ENCODE peak calls at places on chromosomes 1 and 21, in seven cellular contexts. O is uterus, I is thyroid gland, T is cardiac muscle cell, E is IMR-90, W is heart left ventricle, G is mammary epithelial cell. M is an unnamed sample.

GRCh38 chr1:55725378-55725777 is 510.2 kb upstream of the USP24 start:
- DNase-seq in O (no peak), I (no peak), T (no peak), E (peak; percentile 64), W (no peak), G (peak; percentile 44), M (no peak)

GRCh38 chr1:47351305-47351704 is 17.7 kb downstream of the CMPK1 start:
- DNase-seq in O (no peak), I (no peak), T (no peak), E (peak; percentile 76), W (no peak), G (peak; percentile 52), M (no peak)

GRCh38 chr1:15353839-15354579 is 55.7 kb upstream of the EFHD2 start:
- DNase-seq in O (no peak), I (no peak), T (peak; percentile 31), E (peak; percentile 38), W (no peak), G (no peak), M (no peak)

GRCh38 chr1:202694354-202694753 is 15.9 kb downstream of the SYT2 start:
- DNase-seq in O (no peak), I (no peak), T (no peak), E (no peak), W (no peak), G (no peak), M (no peak)

GRCh38 chr1:37393173-37393572 is 81.2 kb upstream of the ZC3H12A start:
- DNase-seq in O (no peak), I (no peak), T (no peak), E (no peak), W (no peak), G (no peak), M (no peak)

GRCh38 chr1:215487466-215487865 is 79.6 kb upstream of the KCTD3 start:
- DNase-seq in O (no peak), I (no peak), T (no peak), E (no peak), W (no peak), G (no peak), M (no peak)

GRCh38 chr1:240712014-240712731 is 100.2 kb upstream of the GREM2 start:
- DNase-seq in O (no peak), I (no peak), T (no peak), E (peak; percentile 81), W (no peak), G (no peak), M (no peak)

GRCh38 chr21:38839370-38839681 is 33.6 kb downstream of the ETS2 start:
- DNase-seq in O (no peak), I (no peak), T (no peak), E (no peak), W (no peak), G (no peak), M (no peak)

GRCh38 chr1:180841460-180841859 is 71.2 kb upstream of the KIAA1614 start:
- DNase-seq in O (no peak), I (no peak), T (no peak), E (no peak), W (no peak), G (no peak), M (no peak)

GRCh38 chr21:35976481-35976880 is 83.8 kb downstream of the SETD4 start:
- DNase-seq in O (no peak), I (no peak), T (no peak), E (no peak), W (no peak), G (no peak), M (no peak)

GRCh38 chr1:245576323-245576722 is 421.5 kb downstream of the KIF26B start:
- DNase-seq in O (no peak), I (no peak), T (no peak), E (no peak), W (no peak), G (no peak), M (no peak)

GRCh38 chr1:95084317-95085176 is 11.8 kb upstream of the ALG14 start:
- DNase-seq in O (no peak), I (peak; percentile 30), T (peak; percentile 45), E (peak; percentile 21), W (no peak), G (no peak), M (no peak)

GRCh38 chr1:185971688-185972087 is 237.5 kb downstream of the HMCN1 start:
- DNase-seq in O (no peak), I (no peak), T (no peak), E (peak; percentile 86), W (no peak), G (peak; percentile 63), M (no peak)

GRCh38 chr1:230099435-230099834 is 32.4 kb downstream of the GALNT2 start:
- DNase-seq in O (peak; percentile 2), I (no peak), T (no peak), E (no peak), W (no peak), G (no peak), M (no peak)

GRCh38 chr1:73781257-73781656 is 416.7 kb downstream of the LRRIQ3 start:
- DNase-seq in O (no peak), I (no peak), T (no peak), E (no peak), W (no peak), G (peak; percentile 35), M (no peak)

GRCh38 chr1:40857737-40858136 is 4.4 kb downstream of the CITED4 start:
- DNase-seq in O (no peak), I (peak; percentile 79), T (no peak), E (no peak), W (no peak), G (no peak), M (no peak)

GRCh38 chr1:204826970-204827369 is 43.7 kb upstream of the NFASC start:
- DNase-seq in O (no peak), I (no peak), T (peak; percentile 62), E (no peak), W (no peak), G (no peak), M (no peak)
- TF ChIP-seq CTCF in O (no peak), I (no peak), T (no peak), E (no peak), W (no peak), G (peak; percentile 25), M (no peak)

DNA sequence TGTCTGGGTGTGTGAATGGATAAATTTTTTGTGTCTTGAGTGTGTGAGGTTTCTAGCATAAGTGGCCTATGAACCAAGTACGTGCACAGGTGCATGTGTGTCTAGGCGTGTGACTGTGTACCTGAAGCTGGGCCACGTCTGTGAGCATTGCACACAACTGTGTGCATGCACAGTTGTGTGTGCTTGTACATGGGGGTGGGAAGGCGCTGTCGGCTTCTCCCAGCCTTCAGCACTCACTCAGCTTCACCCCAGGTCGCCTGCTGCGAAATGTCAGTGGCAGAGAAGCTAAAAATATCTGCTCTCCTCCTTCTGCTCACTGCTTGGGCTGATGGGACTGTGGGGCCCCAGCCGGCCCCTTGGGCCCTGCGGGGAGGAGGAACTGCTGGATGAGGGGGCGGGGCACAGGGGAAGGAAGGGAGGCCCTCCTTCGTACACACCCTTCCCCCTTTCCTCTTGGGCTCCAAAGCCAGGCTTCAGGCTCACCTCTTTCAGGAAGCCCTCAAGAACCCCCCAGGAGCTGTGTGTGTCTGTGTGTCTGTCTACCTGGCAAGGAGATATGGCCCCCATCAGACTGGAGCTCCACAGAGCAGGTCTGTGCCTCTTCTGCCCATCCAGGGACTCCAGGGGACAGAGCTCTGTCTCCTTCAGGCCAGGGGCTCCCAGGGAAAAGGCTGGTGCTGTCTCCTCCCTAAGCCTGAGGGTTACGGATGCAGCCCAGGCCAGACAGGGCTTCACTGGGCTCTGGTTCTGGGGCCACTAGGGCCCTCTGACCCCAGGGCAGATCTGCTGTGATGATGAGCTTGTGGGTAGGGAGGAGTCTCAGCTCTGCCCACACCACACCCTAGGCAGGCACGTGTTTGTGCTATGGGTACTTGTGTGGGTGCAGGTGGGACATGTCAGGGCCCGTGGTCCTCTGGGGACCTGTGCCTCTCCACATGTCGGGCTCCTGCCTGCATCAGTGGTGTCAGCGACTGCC is 35.6 kb upstream of the WASF2 start:
- DNase-seq in O (peak; percentile 86), I (peak; percentile 54), T (peak; percentile 96), E (peak; percentile 53), W (peak; percentile 91), G (peak; percentile 69), M (no peak)
- H3K4me1 ChIP-seq in O (peaks cover 5% of the 10 kb centered on the region), I (peaks cover 73% of the 10 kb centered on the region), T (peaks cover 68% of the 10 kb centered on the region), E (peaks cover 42% of the 10 kb centered on the region), W (peaks cover 76% of the 10 kb centered on the region), G (peaks cover 88% of the 10 kb centered on the region), M (peaks cover 29% of the 10 kb centered on the region)

GRCh38 chr1:26521669-26522030 is 7.9 kb upstream of the RPS6KA1 start:
- DNase-seq in O (no peak), I (peak; percentile 73), T (no peak), E (no peak), W (no peak), G (no peak), M (no peak)

GRCh38 chr1:26522073-26522472 is 7.5 kb upstream of the RPS6KA1 start:
- DNase-seq in O (no peak), I (no peak), T (no peak), E (no peak), W (no peak), G (no peak), M (no peak)

GRCh38 chr1:26516987-26517765 is 12.4 kb upstream of the RPS6KA1 start:
- DNase-seq in O (no peak), I (no peak), T (no peak), E (no peak), W (no peak), G (no peak), M (no peak)

GRCh38 chr1:26517766-26518049 is 11.9 kb upstream of the RPS6KA1 start:
- DNase-seq in O (no peak), I (no peak), T (no peak), E (no peak), W (no peak), G (no peak), M (no peak)

GRCh38 chr1:26520339-26520738 is 9.2 kb upstream of the RPS6KA1 start:
- DNase-seq in O (no peak), I (peak; percentile 30), T (no peak), E (no peak), W (no peak), G (no peak), M (no peak)
- TF ChIP-seq CTCF in O (no peak), I (no peak), T (no peak), E (no peak), W (no peak), G (no peak), M (no peak)

GRCh38 chr1:223618680-223619079 is 46.8 kb downstream of the CAPN8 start:
- DNase-seq in O (no peak), I (no peak), T (no peak), E (no peak), W (no peak), G (no peak), M (no peak)

GRCh38 chr1:223621312-223621734 is 44.2 kb downstream of the CAPN8 start:
- DNase-seq in O (no peak), I (no peak), T (no peak), E (no peak), W (no peak), G (no peak), M (no peak)

GRCh38 chr1:223620297-223620900 is 45.1 kb downstream of the CAPN8 start:
- DNase-seq in O (no peak), I (no peak), T (no peak), E (no peak), W (no peak), G (no peak), M (no peak)

GRCh38 chr1:223622132-223622842 is 43.2 kb downstream of the CAPN8 start:
- DNase-seq in O (no peak), I (no peak), T (no peak), E (no peak), W (no peak), G (no peak), M (no peak)

DNA sequence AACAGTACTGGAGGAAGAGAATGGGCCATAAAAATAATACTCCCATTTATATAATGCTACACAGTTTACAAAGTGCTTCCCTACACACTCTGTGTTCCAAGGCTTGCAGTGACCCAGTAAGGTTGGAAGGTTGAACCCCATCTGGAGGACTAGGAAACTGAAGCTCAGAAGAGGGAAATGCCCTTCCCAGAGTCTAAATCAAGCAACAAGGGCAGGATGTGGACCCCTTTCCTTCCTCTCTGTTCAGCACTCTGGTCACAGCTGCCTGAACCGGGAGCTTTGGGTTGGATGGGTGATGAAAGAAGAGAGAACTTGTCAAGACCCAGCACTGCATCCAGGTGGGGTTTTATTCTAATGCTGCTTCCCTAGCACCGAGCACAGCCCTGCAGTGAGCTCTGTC is 47.8 kb downstream of the CAPN8 start:
- DNase-seq in O (no peak), I (no peak), T (no peak), E (no peak), W (no peak), G (no peak), M (no peak)
- H3K4me1 ChIP-seq in O (no peaks in the 10 kb centered on the region), I (peaks cover 13% of the 10 kb centered on the region), T (peaks cover 20% of the 10 kb centered on the region), E (no peaks in the 10 kb centered on the region), W (no peaks in the 10 kb centered on the region), G (no peaks in the 10 kb centered on the region), M (no peaks in the 10 kb centered on the region)